ENCODE peak calls at places on chromosomes 16 and 17, in four cellular contexts. One of them, this sample, is unnamed.

GRCh38 chr17:17533901-17534441 is 37.8 kb upstream of the RASD1 start:
- DNase-seq in endodermal cell: no peak
- DNase-seq in cardiac fibroblast: no peak
- DNase-seq in AG04450: no peak
- DNase-seq in this sample: no peak

GRCh38 chr16:30356401-30357084 is 1.4 kb upstream of the CD2BP2 start:
- DNase-seq in AG04450: no peak
- DNase-seq in endodermal cell: no peak
- DNase-seq in cardiac fibroblast: no peak
- DNase-seq in this sample: no peak

GRCh38 chr16:50742521-50743150 is 750 bp downstream of the CYLD start:
- DNase-seq in endodermal cell: peak; percentile 67
- DNase-seq in AG04450: no peak
- DNase-seq in cardiac fibroblast: peak; percentile 58
- DNase-seq in this sample: peak; percentile 31

GRCh38 chr16:78321611-78322010 is 222.2 kb downstream of the WWOX start:
- DNase-seq in AG04450: no peak
- DNase-seq in endodermal cell: peak; percentile 66
- DNase-seq in cardiac fibroblast: no peak
- DNase-seq in this sample: no peak

GRCh38 chr16:26524831-26525230 is 541.9 kb upstream of the C16orf82 start:
- DNase-seq in AG04450: no peak
- DNase-seq in cardiac fibroblast: no peak
- DNase-seq in endodermal cell: no peak
- DNase-seq in this sample: no peak

GRCh38 chr17:68205251-68205807 is 42.5 kb upstream of the AMZ2 start:
- DNase-seq in AG04450: peak; percentile 61
- DNase-seq in cardiac fibroblast: peak; percentile 88
- DNase-seq in endodermal cell: peak; percentile 98
- DNase-seq in this sample: peak; percentile 49

GRCh38 chr17:74429604-74430384 is 2.1 kb upstream of the GPRC5C start:
- DNase-seq in AG04450: no peak
- DNase-seq in cardiac fibroblast: no peak
- DNase-seq in endodermal cell: peak; percentile 78
- DNase-seq in this sample: no peak

GRCh38 chr16:14193316-14193871 is 122.3 kb downstream of the MRTFB start:
- DNase-seq in endodermal cell: no peak
- DNase-seq in cardiac fibroblast: no peak
- DNase-seq in AG04450: no peak
- DNase-seq in this sample: no peak

GRCh38 chr17:58176200-58176599 is 9.4 kb downstream of the OR4D2 start:
- DNase-seq in endodermal cell: no peak
- DNase-seq in cardiac fibroblast: peak; percentile 14
- DNase-seq in AG04450: no peak
- DNase-seq in this sample: no peak

GRCh38 chr17:78384479-78385175 is 6.2 kb downstream of the PGS1 start:
- DNase-seq in cardiac fibroblast: no peak
- DNase-seq in AG04450: no peak
- DNase-seq in endodermal cell: no peak
- DNase-seq in this sample: no peak

GRCh38 chr17:57541472-57542394 is 203.4 kb downstream of the CCDC182 start:
- DNase-seq in cardiac fibroblast: peak; percentile 85
- DNase-seq in endodermal cell: no peak
- DNase-seq in AG04450: no peak
- DNase-seq in this sample: peak; percentile 32

GRCh38 chr17:51389875-51390274 is 129.5 kb downstream of the UTP18 start:
- DNase-seq in cardiac fibroblast: no peak
- DNase-seq in AG04450: no peak
- DNase-seq in endodermal cell: peak; percentile 23
- DNase-seq in this sample: no peak

GRCh38 chr17:68351395-68351794 is 60.1 kb downstream of the ARSG start:
- DNase-seq in AG04450: no peak
- DNase-seq in cardiac fibroblast: peak; percentile 61
- DNase-seq in endodermal cell: no peak
- DNase-seq in this sample: no peak

GRCh38 chr16:19177111-19177747 is 9.2 kb downstream of the SYT17 start:
- DNase-seq in cardiac fibroblast: no peak
- DNase-seq in AG04450: no peak
- DNase-seq in endodermal cell: peak; percentile 57
- DNase-seq in this sample: no peak
- TF ChIP-seq CTCF in cardiac fibroblast: no peak
- TF ChIP-seq CTCF in AG04450: no peak
- TF ChIP-seq CTCF in endodermal cell: peak; percentile 46
- TF ChIP-seq CTCF in this sample: no peak

DNA sequence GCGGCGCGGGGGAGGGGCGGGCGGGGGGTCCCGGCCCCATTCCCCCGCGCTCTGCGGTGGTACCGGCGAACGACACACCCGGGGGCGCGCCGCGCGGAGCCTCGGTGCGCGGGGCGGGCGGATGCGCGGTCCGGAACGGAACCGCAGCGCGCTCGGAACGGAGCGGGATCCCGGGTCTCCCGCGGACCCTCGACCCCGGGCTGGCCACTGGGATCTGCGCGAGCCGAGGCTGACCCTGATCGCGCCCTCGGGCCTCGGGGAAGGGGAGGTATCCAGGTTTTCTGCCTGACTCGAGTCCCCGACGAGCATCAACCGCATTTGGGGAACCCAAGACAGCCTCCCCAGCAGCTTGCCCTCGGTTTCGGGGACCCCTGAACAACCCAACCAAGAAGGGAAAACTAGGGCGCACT is 361 bp downstream of the BEAN1 start:
- DNase-seq in AG04450: no peak
- DNase-seq in cardiac fibroblast: no peak
- DNase-seq in endodermal cell: peak; percentile 77
- DNase-seq in this sample: no peak
- H3K4me3 ChIP-seq in AG04450: no peak overlapping the region
- H3K4me3 ChIP-seq in cardiac fibroblast: peak overlapping the region; percentile 42
- H3K4me3 ChIP-seq in endodermal cell: peak overlapping the region; percentile 71
- H3K4me3 ChIP-seq in this sample: peak overlapping the region; percentile 39

DNA sequence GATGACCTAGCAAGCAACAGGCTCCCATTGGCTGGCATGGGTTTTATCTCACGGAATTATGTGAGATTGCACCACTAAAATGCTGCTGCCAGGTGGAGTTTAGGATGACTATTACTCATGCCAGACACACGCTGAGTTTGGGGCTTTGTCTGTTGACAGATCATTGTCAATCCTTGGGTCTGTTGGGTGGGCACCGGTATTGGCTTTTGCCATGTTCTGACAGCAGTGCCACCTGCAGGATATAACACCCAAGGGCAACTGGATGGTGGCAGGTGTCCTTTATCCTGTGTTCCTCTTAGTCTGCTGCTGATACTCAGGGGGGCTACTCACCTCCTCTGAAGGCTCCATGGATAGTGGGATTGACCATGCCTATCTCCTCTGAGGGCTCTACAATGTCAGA is 221.6 kb upstream of the DYNLRB2 start:
- DNase-seq in AG04450: no peak
- DNase-seq in endodermal cell: no peak
- DNase-seq in cardiac fibroblast: no peak
- DNase-seq in this sample: no peak
- TF ChIP-seq CTCF in AG04450: no peak
- TF ChIP-seq CTCF in endodermal cell: peak; percentile 39
- TF ChIP-seq CTCF in cardiac fibroblast: peak; percentile 17
- TF ChIP-seq CTCF in this sample: no peak

GRCh38 chr16:86763819-86764218 is 185.5 kb downstream of the FOXL1 start:
- DNase-seq in AG04450: no peak
- DNase-seq in endodermal cell: no peak
- DNase-seq in cardiac fibroblast: no peak
- DNase-seq in this sample: no peak

GRCh38 chr16:86764551-86764950 is 186.2 kb downstream of the FOXL1 start:
- DNase-seq in cardiac fibroblast: no peak
- DNase-seq in endodermal cell: no peak
- DNase-seq in AG04450: no peak
- DNase-seq in this sample: no peak

GRCh38 chr16:86762035-86762550 is 183.7 kb downstream of the FOXL1 start:
- DNase-seq in cardiac fibroblast: no peak
- DNase-seq in AG04450: no peak
- DNase-seq in endodermal cell: no peak
- DNase-seq in this sample: no peak

GRCh38 chr16:86758932-86759331 is 180.6 kb downstream of the FOXL1 start:
- DNase-seq in cardiac fibroblast: no peak
- DNase-seq in endodermal cell: no peak
- DNase-seq in AG04450: no peak
- DNase-seq in this sample: no peak

DNA sequence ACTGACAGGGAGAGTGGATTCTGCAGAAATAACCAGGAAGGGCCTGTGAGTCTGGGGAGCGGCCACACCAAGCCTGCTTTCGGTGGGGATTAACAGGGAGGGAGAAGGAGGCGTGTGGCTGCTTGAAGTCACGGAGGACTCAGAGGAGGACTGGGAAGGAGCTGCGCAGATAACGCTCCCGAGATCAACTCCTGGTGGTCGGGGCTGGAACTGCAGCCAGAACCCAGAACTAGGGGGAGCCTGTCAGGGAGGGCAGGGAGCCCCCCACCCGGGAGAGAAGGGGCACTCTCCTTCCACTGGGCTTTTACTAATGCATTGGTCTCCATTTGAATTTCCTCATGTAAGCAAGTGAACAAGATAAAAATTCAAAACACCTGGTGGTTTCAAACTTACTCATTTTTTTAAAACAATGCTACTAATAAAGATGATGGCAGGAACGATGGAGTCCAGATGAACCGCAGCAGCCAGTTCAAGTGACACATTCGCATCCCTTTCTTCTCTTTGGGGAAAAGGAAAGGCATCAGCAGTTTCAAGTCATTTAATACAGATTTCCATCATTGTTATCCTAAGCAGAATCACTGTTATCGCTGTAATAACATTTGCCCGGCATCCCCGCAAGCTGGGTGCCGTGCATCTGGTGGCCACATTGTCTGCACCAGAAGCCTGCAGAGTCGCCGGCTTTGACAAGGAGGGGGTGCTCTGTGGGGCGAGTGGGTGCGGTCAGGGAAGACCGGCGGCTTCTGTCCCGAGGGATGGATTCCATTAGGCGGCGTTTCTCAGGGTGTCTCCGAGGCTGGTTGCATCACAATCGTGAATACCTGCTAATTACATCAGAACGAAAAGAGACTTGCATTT is 183.0 kb downstream of the FOXL1 start:
- DNase-seq in endodermal cell: peak; percentile 93
- DNase-seq in cardiac fibroblast: peak; percentile 82
- DNase-seq in AG04450: no peak
- DNase-seq in this sample: no peak
- H3K4me3 ChIP-seq in endodermal cell: no peak overlapping the region
- H3K4me3 ChIP-seq in cardiac fibroblast: peak overlapping the region; percentile 34
- H3K4me3 ChIP-seq in AG04450: peak overlapping the region; percentile 13
- H3K4me3 ChIP-seq in this sample: no peak overlapping the region

GRCh38 chr17:32264140-32264799 is 1.4 kb upstream of the RHBDL3 start:
- DNase-seq in cardiac fibroblast: no peak
- DNase-seq in AG04450: no peak
- DNase-seq in endodermal cell: peak; percentile 85
- DNase-seq in this sample: no peak
- TF ChIP-seq CTCF in cardiac fibroblast: peak; percentile 22
- TF ChIP-seq CTCF in AG04450: peak; percentile 23
- TF ChIP-seq CTCF in endodermal cell: peak; percentile 66
- TF ChIP-seq CTCF in this sample: no peak

GRCh38 chr17:4596636-4597380 is 12.5 kb downstream of the SMTNL2 start:
- DNase-seq in endodermal cell: no peak
- DNase-seq in cardiac fibroblast: no peak
- DNase-seq in AG04450: no peak
- DNase-seq in this sample: no peak
- H3K4me3 ChIP-seq in endodermal cell: no peak overlapping the region
- H3K4me3 ChIP-seq in cardiac fibroblast: no peak overlapping the region
- H3K4me3 ChIP-seq in AG04450: no peak overlapping the region
- H3K4me3 ChIP-seq in this sample: no peak overlapping the region

DNA sequence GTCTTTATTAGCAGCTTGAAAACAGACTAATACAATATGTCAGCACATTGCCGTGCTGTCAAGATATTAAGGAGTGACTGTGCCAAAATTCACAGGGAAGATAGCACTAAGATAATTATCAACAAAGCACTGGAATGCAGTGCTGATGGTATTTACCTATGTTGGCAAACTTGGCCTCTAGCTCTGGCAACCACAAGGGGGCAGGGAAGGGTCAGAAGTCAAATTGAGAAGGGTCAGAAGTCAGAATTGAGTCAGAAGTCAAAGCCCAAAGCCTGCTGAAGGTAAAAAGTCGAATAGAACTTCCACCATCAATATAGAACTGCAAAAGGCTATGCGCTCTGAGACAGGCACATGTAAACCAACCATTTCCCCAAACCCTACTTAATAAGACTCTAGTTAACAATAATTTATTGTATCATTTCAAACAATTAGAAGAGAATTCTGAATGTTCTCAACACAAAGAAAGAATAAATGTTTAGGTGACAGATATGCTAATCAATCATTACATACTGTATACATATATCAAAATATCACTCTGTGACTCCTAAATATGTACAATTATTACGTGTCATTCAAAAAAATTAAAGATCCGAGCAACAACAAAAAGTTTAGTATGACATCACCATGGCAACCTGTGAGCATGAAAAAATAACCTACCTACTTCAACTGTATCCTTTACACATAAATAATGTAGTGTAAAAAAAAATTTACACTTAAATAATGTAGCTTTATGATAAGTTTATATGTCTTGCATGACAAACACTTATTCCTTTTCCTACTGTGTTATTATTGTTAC is 916.1 kb downstream of the KCNJ2 start:
- DNase-seq in cardiac fibroblast: peak; percentile 25
- DNase-seq in AG04450: no peak
- DNase-seq in endodermal cell: peak; percentile 95
- DNase-seq in this sample: no peak
- TF ChIP-seq CTCF in cardiac fibroblast: peak; percentile 24
- TF ChIP-seq CTCF in AG04450: peak; percentile 9
- TF ChIP-seq CTCF in endodermal cell: peak; percentile 90
- TF ChIP-seq CTCF in this sample: no peak

GRCh38 chr17:48590603-48591161 is 641 bp upstream of the HOXB3 start:
- DNase-seq in endodermal cell: no peak
- DNase-seq in AG04450: no peak
- DNase-seq in cardiac fibroblast: no peak
- DNase-seq in this sample: no peak
- H3K4me3 ChIP-seq in endodermal cell: no peak overlapping the region
- H3K4me3 ChIP-seq in AG04450: peak overlapping the region; percentile 89
- H3K4me3 ChIP-seq in cardiac fibroblast: no peak overlapping the region
- H3K4me3 ChIP-seq in this sample: no peak overlapping the region

This sample was measured in astrocyte of the cerebellum.